ENCODE peak calls at places on chromosomes 1 and 21, in eight cellular contexts. A is Caco-2, F is breast epithelium, L is BJ, J is foreskin fibroblast, D is AG10803, U is glutamatergic neuron, X is GM06990. H is an unnamed sample.

GRCh38 chr1:11654571-11655262 is at the start of gene FBXO44:
- DNase-seq in A (peak; percentile 91), F (peak; percentile 64), L (no peak), J (peak; percentile 54), D (no peak), U (peak; percentile 66), X (no peak), H (no peak)

GRCh38 chr1:20339811-20340457 is 49.3 kb downstream of the VWA5B1 start:
- DNase-seq in A (no peak), F (no peak), L (no peak), J (no peak), D (no peak), U (peak; percentile 51), X (no peak), H (no peak)

GRCh38 chr1:54290443-54291184 is 90.6 kb downstream of the MRPL37 start:
- DNase-seq in A (no peak), F (no peak), L (no peak), J (peak; percentile 50), D (peak; percentile 77), U (no peak), X (no peak), H (peak; percentile 65)

GRCh38 chr1:201334325-201335173 is 42.9 kb downstream of the TNNT2 start:
- DNase-seq in A (no peak), F (no peak), L (no peak), J (peak; percentile 61), D (peak; percentile 51), U (peak; percentile 6), X (no peak), H (no peak)

GRCh38 chr1:26142165-26142564 is 16.7 kb upstream of the FAM110D start:
- DNase-seq in A (no peak), F (no peak), L (no peak), J (no peak), D (no peak), U (no peak), X (no peak), H (no peak)

GRCh38 chr1:152024228-152024627 is 12.6 kb downstream of the S100A11 start:
- DNase-seq in A (no peak), F (no peak), L (no peak), J (no peak), D (no peak), U (no peak), X (no peak), H (no peak)

GRCh38 chr1:54884135-54884586 is 2.8 kb downstream of the DHCR24 start:
- DNase-seq in A (no peak), F (no peak), L (no peak), J (peak; percentile 77), D (peak; percentile 60), U (no peak), X (no peak), H (no peak)

GRCh38 chr1:192545781-192546521 is 29.6 kb upstream of the RGS1 start:
- DNase-seq in A (no peak), F (no peak), L (no peak), J (no peak), D (no peak), U (no peak), X (peak; percentile 59), H (peak; percentile 58)

GRCh38 chr1:247386695-247387094 is 29.3 kb upstream of the NLRP3 start:
- DNase-seq in A (no peak), F (no peak), L (no peak), J (peak; percentile 50), D (peak; percentile 46), U (no peak), X (no peak), H (peak; percentile 58)

GRCh38 chr1:92653605-92654381 is 131.1 kb downstream of the EVI5 start:
- DNase-seq in A (peak; percentile 2), F (no peak), L (no peak), J (no peak), D (no peak), U (no peak), X (no peak), H (peak; percentile 6)

GRCh38 chr21:34306246-34306645 is 57.6 kb upstream of the KCNE2 start:
- DNase-seq in A (no peak), F (no peak), L (no peak), J (peak; percentile 6), D (no peak), U (no peak), X (no peak), H (no peak)

GRCh38 chr1:116825400-116825734 is 71.1 kb downstream of the CD2 start:
- DNase-seq in A (no peak), F (no peak), L (no peak), J (no peak), D (no peak), U (peak; percentile 82), X (no peak), H (no peak)

GRCh38 chr1:11473635-11474034 is 5.3 kb upstream of the DISP3 start:
- DNase-seq in A (peak; percentile 60), F (no peak), L (no peak), J (peak; percentile 31), D (no peak), U (no peak), X (no peak), H (peak; percentile 12)

GRCh38 chr1:101240041-101240430 is 3.2 kb downstream of the S1PR1 start:
- DNase-seq in A (no peak), F (no peak), L (no peak), J (no peak), D (no peak), U (no peak), X (no peak), H (no peak)

GRCh38 chr1:101237229-101237837 is 514 bp downstream of the S1PR1 start:
- DNase-seq in A (no peak), F (peak; percentile 29), L (no peak), J (peak; percentile 72), D (peak; percentile 92), U (no peak), X (no peak), H (peak; percentile 70)

GRCh38 chr1:101238041-101238515 is 1.3 kb downstream of the S1PR1 start:
- DNase-seq in A (no peak), F (no peak), L (no peak), J (no peak), D (peak; percentile 42), U (no peak), X (peak; percentile 75), H (no peak)

GRCh38 chr1:101238681-101239094 is 1.9 kb downstream of the S1PR1 start:
- DNase-seq in A (peak; percentile 77), F (peak; percentile 61), L (no peak), J (peak; percentile 93), D (peak; percentile 94), U (peak; percentile 87), X (peak; percentile 74), H (peak; percentile 91)

DNA sequence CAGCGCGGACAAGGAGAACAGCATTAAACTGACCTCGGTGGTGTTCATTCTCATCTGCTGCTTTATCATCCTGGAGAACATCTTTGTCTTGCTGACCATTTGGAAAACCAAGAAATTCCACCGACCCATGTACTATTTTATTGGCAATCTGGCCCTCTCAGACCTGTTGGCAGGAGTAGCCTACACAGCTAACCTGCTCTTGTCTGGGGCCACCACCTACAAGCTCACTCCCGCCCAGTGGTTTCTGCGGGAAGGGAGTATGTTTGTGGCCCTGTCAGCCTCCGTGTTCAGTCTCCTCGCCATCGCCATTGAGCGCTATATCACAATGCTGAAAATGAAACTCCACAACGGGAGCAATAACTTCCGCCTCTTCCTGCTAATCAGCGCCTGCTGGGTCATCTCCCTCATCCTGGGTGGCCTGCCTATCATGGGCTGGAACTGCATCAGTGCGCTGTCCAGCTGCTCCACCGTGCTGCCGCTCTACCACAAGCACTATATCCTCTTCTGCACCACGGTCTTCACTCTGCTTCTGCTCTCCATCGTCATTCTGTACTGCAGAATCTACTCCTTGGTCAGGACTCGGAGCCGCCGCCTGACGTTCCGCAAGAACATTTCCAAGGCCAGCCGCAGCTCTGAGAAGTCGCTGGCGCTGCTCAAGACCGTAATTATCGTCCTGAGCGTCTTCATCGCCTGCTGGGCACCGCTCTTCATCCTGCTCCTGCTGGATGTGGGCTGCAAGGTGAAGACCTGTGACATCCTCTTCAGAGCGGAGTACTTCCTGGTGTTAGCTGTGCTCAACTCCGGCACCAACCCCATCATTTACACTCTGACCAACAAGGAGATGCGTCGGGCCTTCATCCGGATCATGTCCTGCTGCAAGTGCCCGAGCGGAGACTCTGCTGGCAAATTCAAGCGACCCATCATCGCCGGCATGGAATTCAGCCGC is 2.5 kb downstream of the S1PR1 start:
- DNase-seq in A (no peak), F (no peak), L (no peak), J (no peak), D (no peak), U (no peak), X (no peak), H (no peak)
- TF ChIP-seq CTCF in A (no peak), F (no peak), L (no peak), J (no peak), D (no peak), U (peak; percentile 60), X (no peak), H (no peak)

GRCh38 chr1:43883321-43883720 is 50.3 kb upstream of the ARTN start:
- DNase-seq in A (no peak), F (no peak), L (no peak), J (no peak), D (no peak), U (no peak), X (no peak), H (no peak)

GRCh38 chr1:43879996-43880395 is 53.6 kb upstream of the ARTN start:
- DNase-seq in A (no peak), F (no peak), L (no peak), J (no peak), D (no peak), U (no peak), X (no peak), H (no peak)

GRCh38 chr1:43880604-43881003 is 53.0 kb upstream of the ARTN start:
- DNase-seq in A (no peak), F (no peak), L (no peak), J (no peak), D (no peak), U (no peak), X (no peak), H (no peak)

GRCh38 chr1:43882763-43883162 is 50.8 kb upstream of the ARTN start:
- DNase-seq in A (no peak), F (no peak), L (no peak), J (no peak), D (no peak), U (no peak), X (no peak), H (no peak)

GRCh38 chr1:43881415-43881814 is 52.2 kb upstream of the ARTN start:
- DNase-seq in A (no peak), F (no peak), L (no peak), J (peak; percentile 42), D (no peak), U (no peak), X (no peak), H (peak; percentile 53)
- TF ChIP-seq CTCF in A (no peak), F (no peak), L (no peak), J (no peak), D (no peak), U (no peak), X (no peak), H (peak; percentile 43)

DNA sequence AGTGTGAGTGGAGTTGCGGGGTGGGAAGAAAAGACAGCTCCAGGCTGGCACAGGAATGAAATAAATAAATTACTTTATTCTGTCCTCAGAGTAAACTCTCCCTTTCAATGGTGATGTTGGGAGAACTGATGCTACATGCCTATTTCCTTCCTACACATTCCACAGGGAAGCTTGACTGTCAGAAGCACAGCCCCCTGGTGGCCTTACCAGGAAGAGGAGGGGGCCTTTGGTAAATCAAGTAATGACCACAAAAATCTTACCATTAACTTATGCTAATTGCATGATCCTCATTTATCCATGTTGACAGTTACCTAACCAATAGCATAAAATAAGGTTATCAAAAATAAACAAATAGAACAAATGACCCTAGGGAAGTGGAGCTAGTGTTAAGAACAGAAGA is 605.0 kb upstream of the PKN2 start:
- DNase-seq in A (peak; percentile 20), F (no peak), L (no peak), J (no peak), D (no peak), U (peak; percentile 59), X (no peak), H (peak; percentile 7)
- TF ChIP-seq CTCF in A (peak; percentile 26), F (no peak), L (peak; percentile 40), J (peak; percentile 27), D (peak; percentile 51), U (peak; percentile 81), X (peak; percentile 37), H (peak; percentile 45)

GRCh38 chr1:23664837-23665795 is 26.5 kb upstream of the RPL11 start:
- DNase-seq in A (no peak), F (no peak), L (no peak), J (peak; percentile 28), D (peak; percentile 32), U (no peak), X (no peak), H (peak; percentile 60)
- TF ChIP-seq CTCF in A (no peak), F (no peak), L (peak; percentile 47), J (peak; percentile 27), D (peak; percentile 45), U (peak; percentile 69), X (peak; percentile 37), H (peak; percentile 56)